ENCODE peak calls at places on chromosomes 1 and 21, in five cellular contexts. N is stimulated activated CD4-positive, alpha-beta T cell treated with anti-CD3 and anti-CD28 coated beads, Interleukin-4, amount 100 ng/mL, for 1 hour; G is activated gamma-delta T cell; E is NCI-H460; H is fibroblast of pulmonary artery. W is an unnamed sample.

GRCh38 chr1:67987046-67987799 is 63.2 kb downstream of the DIRAS3 start:
- DNase-seq in N (no peak), G (no peak), E (peak; percentile 30), H (peak; percentile 94), W (no peak)

GRCh38 chr1:110060034-110060661 is 10.3 kb downstream of the ALX3 start:
- DNase-seq in N (peak; percentile 81), G (no peak), E (peak; percentile 20), H (peak; percentile 35), W (peak; percentile 70)

GRCh38 chr1:221778535-221779142 is 36.8 kb upstream of the DUSP10 start:
- DNase-seq in N (peak; percentile 16), G (no peak), E (no peak), H (no peak), W (peak; percentile 52)

GRCh38 chr21:36504067-36505058 is 24.4 kb upstream of the CLDN14 start:
- DNase-seq in N (no peak), G (no peak), E (peak; percentile 23), H (peak; percentile 77), W (peak; percentile 27)

GRCh38 chr1:75611014-75611413 is at the start of gene SLC44A5:
- DNase-seq in N (no peak), G (no peak), E (no peak), H (no peak), W (no peak)

GRCh38 chr21:30349572-30349971 is 1.2 kb upstream of the KRTAP23-1 start:
- DNase-seq in N (no peak), G (no peak), E (no peak), H (no peak), W (no peak)

GRCh38 chr1:160997323-160998038 is 23.5 kb downstream of the F11R start:
- DNase-seq in N (peak; percentile 50), G (no peak), E (peak; percentile 60), H (peak; percentile 89), W (peak; percentile 24)

GRCh38 chr1:47443530-47444316 is 5.9 kb downstream of the FOXD2 start:
- DNase-seq in N (no peak), G (no peak), E (no peak), H (no peak), W (no peak)

GRCh38 chr1:160437432-160438319 is 37.3 kb downstream of the VANGL2 start:
- DNase-seq in N (no peak), G (no peak), E (peak; percentile 9), H (no peak), W (peak; percentile 38)

GRCh38 chr1:41662656-41663437 is 178.4 kb upstream of the EDN2 start:
- DNase-seq in N (peak; percentile 58), G (peak; percentile 59), E (no peak), H (peak; percentile 54), W (peak; percentile 38)

GRCh38 chr1:155008015-155008941 is 5.7 kb downstream of the ZBTB7B start:
- DNase-seq in N (peak; percentile 72), G (no peak), E (no peak), H (no peak), W (no peak)

GRCh38 chr1:155913969-155914757 is 3.0 kb upstream of the RIT1 start:
- DNase-seq in N (no peak), G (no peak), E (no peak), H (no peak), W (no peak)

GRCh38 chr21:45830720-45831366 is 150.7 kb upstream of the COL6A1 start:
- DNase-seq in N (no peak), G (no peak), E (no peak), H (no peak), W (no peak)

GRCh38 chr1:230500063-230500462 is 73.9 kb upstream of the PGBD5 start:
- DNase-seq in N (no peak), G (no peak), E (no peak), H (no peak), W (no peak)

GRCh38 chr1:3858231-3858981 is 1.1 kb downstream of the DFFB start:
- DNase-seq in N (no peak), G (no peak), E (no peak), H (peak; percentile 25), W (no peak)

GRCh38 chr1:20588634-20589225 is at the start of gene CDA:
- DNase-seq in N (no peak), G (no peak), E (no peak), H (no peak), W (no peak)

GRCh38 chr21:44764319-44765230 is 37.0 kb downstream of the UBE2G2 start:
- DNase-seq in N (no peak), G (no peak), E (no peak), H (no peak), W (no peak)

GRCh38 chr1:225406976-225407725 is 20.7 kb downstream of the LBR start:
- DNase-seq in N (no peak), G (no peak), E (no peak), H (no peak), W (no peak)

GRCh38 chr1:239912471-239912870 is 179.2 kb upstream of the FMN2 start:
- DNase-seq in N (no peak), G (no peak), E (no peak), H (no peak), W (no peak)

W was measured in stimulated activated naive CD8-positive, alpha-beta T cell treated with anti-CD3 and anti-CD28 coated beads, Interleukin-15, amount 100 ng/mL, for 72 hours.